ENCODE peak calls at places on chromosomes 6 and 20, in seven cellular contexts. P is pancreas, E is A549, L is adrenal gland, Z is OCI-LY7, H is GM06990, F is neural progenitor cell. N is an unnamed sample.

GRCh38 chr6:118283759-118284158 is 264.3 kb upstream of the PLN start:
- DNase-seq in P (no peak), E (peak), L (peak), Z (peak), H (no peak), F (peak), N (peak)

GRCh38 chr20:6104493-6105188 is 18.2 kb downstream of the FERMT1 start:
- DNase-seq in P (no peak), E (no peak), L (peak), Z (no peak), H (no peak), F (no peak), N (no peak)

GRCh38 chr20:47231382-47232042 is 125.0 kb downstream of the ZMYND8 start:
- DNase-seq in P (no peak), E (no peak), L (no peak), Z (no peak), H (no peak), F (no peak), N (no peak)

GRCh38 chr20:58039569-58040092 is 188.8 kb downstream of the ANKRD60 start:
- DNase-seq in P (no peak), E (no peak), L (no peak), Z (no peak), H (no peak), F (no peak), N (no peak)

GRCh38 chr6:38225766-38226165 is 406.2 kb downstream of the ZFAND3 start:
- DNase-seq in P (no peak), E (no peak), L (no peak), Z (no peak), H (no peak), F (no peak), N (no peak)

GRCh38 chr6:30357678-30358339 is 12.9 kb downstream of the RPP21 start:
- DNase-seq in P (no peak), E (peak), L (peak), Z (peak), H (peak), F (peak), N (peak)

GRCh38 chr20:45456632-45457031 is 12.9 kb upstream of the WFDC2 start:
- DNase-seq in P (no peak), E (peak), L (no peak), Z (peak), H (no peak), F (peak), N (peak)

GRCh38 chr6:105642708-105643107 is 239.8 kb upstream of the PREP start:
- DNase-seq in P (no peak), E (no peak), L (no peak), Z (no peak), H (no peak), F (no peak), N (no peak)

GRCh38 chr20:2299301-2299700 is 3.5 kb downstream of the TGM3 start:
- DNase-seq in P (no peak), E (peak), L (peak), Z (no peak), H (no peak), F (no peak), N (no peak)

GRCh38 chr6:68082086-68082485 is 553.0 kb upstream of the ADGRB3 start:
- DNase-seq in P (no peak), E (no peak), L (no peak), Z (no peak), H (no peak), F (no peak), N (no peak)

GRCh38 chr6:49923826-49924225 is 40.1 kb downstream of the DEFB114 start:
- DNase-seq in P (no peak), E (no peak), L (no peak), Z (no peak), H (no peak), F (peak), N (peak)

GRCh38 chr20:64037498-64038213 is 1.7 kb downstream of the C20orf204 start:
- DNase-seq in P (peak), E (no peak), L (no peak), Z (no peak), H (no peak), F (no peak), N (peak)
- H3K4me3 ChIP-seq in P (no peak), E (peak), L (no peak), Z (no peak), H (peak), F (peak), N (peak)

DNA sequence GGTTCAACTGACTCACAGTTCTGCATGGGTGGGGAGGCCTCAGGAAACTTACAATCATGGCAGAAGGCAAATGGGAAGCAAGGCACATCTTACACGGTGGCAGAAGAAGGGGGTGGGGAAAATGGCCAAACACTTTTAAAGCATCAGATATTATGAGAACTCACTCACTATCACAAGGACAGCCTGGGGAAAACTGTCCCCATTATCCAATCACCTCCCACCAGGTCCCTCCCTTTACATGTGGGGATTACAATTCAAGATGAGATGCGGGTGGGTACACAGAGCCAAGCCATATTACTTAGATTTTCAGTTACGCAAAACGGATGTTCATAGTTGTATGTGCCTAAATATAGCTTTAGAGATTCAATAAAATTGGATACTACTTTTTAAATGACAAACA is 25.6 kb downstream of the CYP39A1 start:
- DNase-seq in P (no peak), E (no peak), L (no peak), Z (peak), H (no peak), F (no peak), N (no peak)
- H3K4me3 ChIP-seq in P (no peak), E (no peak), L (no peak), Z (peak), H (no peak), F (no peak), N (no peak)

GRCh38 chr6:107635058-107635515 is 145.2 kb downstream of the SOBP start:
- DNase-seq in P (peak), E (no peak), L (no peak), Z (no peak), H (no peak), F (no peak), N (no peak)
- H3K4me3 ChIP-seq in P (no peak), E (no peak), L (no peak), Z (no peak), H (no peak), F (no peak), N (no peak)

GRCh38 chr6:104604643-104605042 is 255.1 kb downstream of the HACE1 start:
- DNase-seq in P (no peak), E (no peak), L (no peak), Z (no peak), H (no peak), F (no peak), N (no peak)
- H3K4me3 ChIP-seq in P (no peak), E (no peak), L (no peak), Z (no peak), H (no peak), F (no peak), N (no peak)

GRCh38 chr6:44060622-44061374 is 66.5 kb downstream of the MRPL14 start:
- DNase-seq in P (peak), E (no peak), L (no peak), Z (no peak), H (no peak), F (no peak), N (no peak)

GRCh38 chr6:44058617-44059358 is 68.5 kb downstream of the MRPL14 start:
- DNase-seq in P (peak), E (peak), L (peak), Z (no peak), H (peak), F (no peak), N (peak)

GRCh38 chr6:44061375-44062104 is 65.7 kb downstream of the MRPL14 start:
- DNase-seq in P (no peak), E (no peak), L (no peak), Z (no peak), H (no peak), F (no peak), N (no peak)

GRCh38 chr6:44057931-44058616 is 69.2 kb downstream of the MRPL14 start:
- DNase-seq in P (no peak), E (no peak), L (no peak), Z (no peak), H (no peak), F (no peak), N (no peak)

GRCh38 chr6:44059359-44060342 is 67.6 kb downstream of the MRPL14 start:
- DNase-seq in P (peak), E (no peak), L (no peak), Z (no peak), H (no peak), F (no peak), N (no peak)
- H3K4me3 ChIP-seq in P (no peak), E (no peak), L (no peak), Z (no peak), H (no peak), F (no peak), N (no peak)

GRCh38 chr6:125994659-125995488 is 8.5 kb downstream of the TRMT11 start:
- DNase-seq in P (no peak), E (no peak), L (no peak), Z (no peak), H (no peak), F (no peak), N (no peak)
- H3K4me3 ChIP-seq in P (no peak), E (no peak), L (no peak), Z (no peak), H (no peak), F (no peak), N (no peak)

N was measured in GM12865.